ENCODE peak calls at places on chromosomes 7 and 10, in ten cellular contexts. One of them, this sample, is unnamed.

GRCh38 chr10:124693396-124693795 is 50.8 kb downstream of the FAM53B start:
- DNase-seq in foreskin fibroblast: no peak
- DNase-seq in endothelial cell: no peak
- DNase-seq in GM20000: no peak
- DNase-seq in GM23338: no peak
- DNase-seq in nephron progenitor cell: peak
- DNase-seq in B cell: no peak
- DNase-seq in AG10803: no peak
- DNase-seq in glutamatergic neuron: no peak
- DNase-seq in cardiac fibroblast: no peak
- DNase-seq in this sample: no peak

GRCh38 chr7:7868245-7868899 is 100.2 kb upstream of the GLCCI1 start:
- DNase-seq in GM23338: no peak
- DNase-seq in cardiac fibroblast: no peak
- DNase-seq in GM20000: no peak
- DNase-seq in endothelial cell: no peak
- DNase-seq in AG10803: no peak
- DNase-seq in glutamatergic neuron: no peak
- DNase-seq in nephron progenitor cell: no peak
- DNase-seq in B cell: no peak
- DNase-seq in foreskin fibroblast: no peak
- DNase-seq in this sample: no peak

GRCh38 chr10:35448687-35449662 is 112.7 kb downstream of the CCNY start:
- DNase-seq in nephron progenitor cell: no peak
- DNase-seq in GM23338: no peak
- DNase-seq in cardiac fibroblast: peak
- DNase-seq in AG10803: no peak
- DNase-seq in B cell: no peak
- DNase-seq in glutamatergic neuron: no peak
- DNase-seq in GM20000: no peak
- DNase-seq in foreskin fibroblast: no peak
- DNase-seq in endothelial cell: no peak
- DNase-seq in this sample: no peak

GRCh38 chr7:113606325-113606724 is 312.5 kb downstream of the PPP1R3A start:
- DNase-seq in B cell: no peak
- DNase-seq in foreskin fibroblast: no peak
- DNase-seq in nephron progenitor cell: no peak
- DNase-seq in GM20000: no peak
- DNase-seq in glutamatergic neuron: no peak
- DNase-seq in endothelial cell: no peak
- DNase-seq in GM23338: no peak
- DNase-seq in cardiac fibroblast: peak
- DNase-seq in AG10803: no peak
- DNase-seq in this sample: no peak

GRCh38 chr10:88095291-88095721 is 231.9 kb downstream of the PTEN start:
- DNase-seq in foreskin fibroblast: peak
- DNase-seq in GM23338: no peak
- DNase-seq in glutamatergic neuron: no peak
- DNase-seq in endothelial cell: no peak
- DNase-seq in AG10803: peak
- DNase-seq in cardiac fibroblast: peak
- DNase-seq in GM20000: no peak
- DNase-seq in nephron progenitor cell: no peak
- DNase-seq in B cell: no peak
- DNase-seq in this sample: no peak

GRCh38 chr10:126060232-126060935 is 164.0 kb downstream of the FANK1 start:
- DNase-seq in cardiac fibroblast: peak
- DNase-seq in nephron progenitor cell: peak
- DNase-seq in glutamatergic neuron: no peak
- DNase-seq in B cell: no peak
- DNase-seq in endothelial cell: no peak
- DNase-seq in GM23338: no peak
- DNase-seq in AG10803: peak
- DNase-seq in GM20000: no peak
- DNase-seq in foreskin fibroblast: peak
- DNase-seq in this sample: no peak

GRCh38 chr7:86914468-86915054 is 144.9 kb downstream of the ELAPOR2 start:
- DNase-seq in endothelial cell: no peak
- DNase-seq in GM23338: peak
- DNase-seq in B cell: no peak
- DNase-seq in GM20000: no peak
- DNase-seq in cardiac fibroblast: peak
- DNase-seq in glutamatergic neuron: no peak
- DNase-seq in AG10803: peak
- DNase-seq in nephron progenitor cell: no peak
- DNase-seq in foreskin fibroblast: no peak
- DNase-seq in this sample: no peak

GRCh38 chr10:62652114-62652513 is 152.4 kb upstream of the ADO start:
- DNase-seq in endothelial cell: no peak
- DNase-seq in B cell: no peak
- DNase-seq in foreskin fibroblast: peak
- DNase-seq in GM20000: no peak
- DNase-seq in cardiac fibroblast: no peak
- DNase-seq in AG10803: peak
- DNase-seq in GM23338: no peak
- DNase-seq in glutamatergic neuron: no peak
- DNase-seq in nephron progenitor cell: no peak
- DNase-seq in this sample: peak

GRCh38 chr10:58807631-58808024 is 295.0 kb downstream of the BICC1 start:
- DNase-seq in endothelial cell: no peak
- DNase-seq in AG10803: peak
- DNase-seq in GM23338: no peak
- DNase-seq in nephron progenitor cell: no peak
- DNase-seq in glutamatergic neuron: no peak
- DNase-seq in foreskin fibroblast: peak
- DNase-seq in B cell: no peak
- DNase-seq in cardiac fibroblast: peak
- DNase-seq in GM20000: no peak
- DNase-seq in this sample: no peak

GRCh38 chr7:78912781-78913180 is 540.7 kb downstream of the MAGI2 start:
- DNase-seq in B cell: no peak
- DNase-seq in AG10803: peak
- DNase-seq in glutamatergic neuron: no peak
- DNase-seq in endothelial cell: no peak
- DNase-seq in nephron progenitor cell: no peak
- DNase-seq in GM23338: no peak
- DNase-seq in foreskin fibroblast: peak
- DNase-seq in GM20000: no peak
- DNase-seq in cardiac fibroblast: no peak
- DNase-seq in this sample: no peak

GRCh38 chr10:124287071-124287685 is 131.5 kb downstream of the OAT start:
- DNase-seq in AG10803: no peak
- DNase-seq in foreskin fibroblast: no peak
- DNase-seq in GM20000: no peak
- DNase-seq in nephron progenitor cell: no peak
- DNase-seq in B cell: no peak
- DNase-seq in cardiac fibroblast: no peak
- DNase-seq in GM23338: no peak
- DNase-seq in glutamatergic neuron: no peak
- DNase-seq in endothelial cell: no peak
- DNase-seq in this sample: no peak

GRCh38 chr7:134890246-134891240 is 95.8 kb upstream of the AGBL3 start:
- DNase-seq in foreskin fibroblast: no peak
- DNase-seq in GM20000: no peak
- DNase-seq in AG10803: peak
- DNase-seq in GM23338: no peak
- DNase-seq in nephron progenitor cell: no peak
- DNase-seq in glutamatergic neuron: peak
- DNase-seq in B cell: no peak
- DNase-seq in cardiac fibroblast: peak
- DNase-seq in endothelial cell: peak
- DNase-seq in this sample: no peak

GRCh38 chr7:87354749-87355148 is 9.3 kb downstream of the CROT start:
- DNase-seq in GM20000: no peak
- DNase-seq in foreskin fibroblast: no peak
- DNase-seq in AG10803: no peak
- DNase-seq in endothelial cell: no peak
- DNase-seq in B cell: no peak
- DNase-seq in cardiac fibroblast: no peak
- DNase-seq in GM23338: peak
- DNase-seq in glutamatergic neuron: no peak
- DNase-seq in nephron progenitor cell: no peak
- DNase-seq in this sample: no peak

GRCh38 chr7:55467047-55467593 is 102.0 kb downstream of the LANCL2 start:
- DNase-seq in AG10803: no peak
- DNase-seq in glutamatergic neuron: no peak
- DNase-seq in B cell: no peak
- DNase-seq in GM23338: no peak
- DNase-seq in endothelial cell: no peak
- DNase-seq in nephron progenitor cell: no peak
- DNase-seq in cardiac fibroblast: no peak
- DNase-seq in GM20000: no peak
- DNase-seq in foreskin fibroblast: no peak
- DNase-seq in this sample: no peak
- TF ChIP-seq CTCF in AG10803: no peak
- TF ChIP-seq CTCF in glutamatergic neuron: no peak
- TF ChIP-seq CTCF in B cell: no peak
- TF ChIP-seq CTCF in GM23338: no peak
- TF ChIP-seq CTCF in endothelial cell: no peak
- TF ChIP-seq CTCF in nephron progenitor cell: no peak
- TF ChIP-seq CTCF in cardiac fibroblast: no peak
- TF ChIP-seq CTCF in GM20000: no peak
- TF ChIP-seq CTCF in foreskin fibroblast: no peak
- TF ChIP-seq CTCF in this sample: no peak

DNA sequence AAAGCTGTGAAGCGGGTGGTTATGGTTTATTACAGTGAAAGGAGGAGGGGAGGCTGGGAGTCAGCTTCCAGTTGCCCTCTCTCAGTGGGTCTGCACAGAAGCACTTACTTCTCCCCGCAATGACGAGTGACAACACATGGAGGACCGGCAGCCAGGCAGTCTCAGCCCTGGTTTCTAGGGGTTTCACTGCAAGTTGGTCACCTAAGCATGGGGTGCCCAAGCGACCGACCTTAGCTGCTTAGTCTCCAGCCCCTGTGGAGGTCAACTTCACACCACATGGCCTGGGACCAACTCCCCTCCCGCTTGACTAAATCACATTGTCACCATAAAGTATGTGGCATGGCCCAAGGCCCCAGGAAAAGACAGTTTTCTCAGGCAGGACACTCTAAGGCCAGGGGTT is 99.9 kb upstream of the ZNF32 start:
- DNase-seq in cardiac fibroblast: no peak
- DNase-seq in GM23338: no peak
- DNase-seq in GM20000: no peak
- DNase-seq in nephron progenitor cell: no peak
- DNase-seq in glutamatergic neuron: no peak
- DNase-seq in endothelial cell: no peak
- DNase-seq in B cell: no peak
- DNase-seq in AG10803: no peak
- DNase-seq in foreskin fibroblast: no peak
- DNase-seq in this sample: no peak
- TF ChIP-seq CTCF in cardiac fibroblast: no peak
- TF ChIP-seq CTCF in GM23338: no peak
- TF ChIP-seq CTCF in GM20000: no peak
- TF ChIP-seq CTCF in nephron progenitor cell: no peak
- TF ChIP-seq CTCF in glutamatergic neuron: no peak
- TF ChIP-seq CTCF in endothelial cell: no peak
- TF ChIP-seq CTCF in B cell: no peak
- TF ChIP-seq CTCF in AG10803: no peak
- TF ChIP-seq CTCF in foreskin fibroblast: no peak
- TF ChIP-seq CTCF in this sample: no peak

DNA sequence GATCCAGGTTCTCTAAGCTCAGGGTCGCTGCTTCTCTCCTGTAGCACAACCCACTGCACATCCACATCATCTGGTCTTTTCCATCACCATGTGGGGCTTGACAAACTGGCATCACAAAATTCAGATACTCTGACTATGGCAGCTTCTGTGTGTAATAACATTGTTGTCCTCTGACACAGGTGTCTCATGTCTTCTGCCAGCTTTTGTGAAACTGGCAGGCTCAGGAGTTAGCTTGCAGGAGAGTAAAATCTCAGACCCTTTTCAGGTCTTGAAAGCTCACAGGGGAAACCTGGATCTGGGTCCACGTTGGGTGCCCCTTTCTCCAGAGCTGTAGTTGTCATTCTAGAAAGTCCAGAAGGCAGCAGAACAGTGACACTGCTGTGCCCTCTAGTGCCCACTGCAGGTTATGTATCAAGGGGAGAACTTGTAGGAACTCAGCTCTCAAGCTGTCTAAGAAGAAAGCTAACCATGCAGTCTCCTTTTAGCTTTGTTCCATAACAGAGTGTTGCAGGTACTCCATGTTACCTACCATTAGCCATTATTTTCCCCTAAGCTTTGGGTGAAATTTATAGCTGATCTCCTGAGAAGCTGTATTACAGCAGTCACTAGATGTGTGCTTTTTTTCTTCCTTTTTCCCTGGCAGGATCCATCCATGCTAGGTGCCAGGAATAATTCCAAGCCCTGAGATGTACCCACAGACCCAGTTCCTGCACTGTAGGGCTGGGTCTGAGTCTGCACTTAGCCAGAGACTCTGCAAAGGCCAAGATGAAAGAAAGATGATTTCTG is 102.7 kb downstream of the ZNF248 start:
- DNase-seq in nephron progenitor cell: no peak
- DNase-seq in GM20000: peak
- DNase-seq in GM23338: no peak
- DNase-seq in foreskin fibroblast: no peak
- DNase-seq in glutamatergic neuron: peak
- DNase-seq in AG10803: peak
- DNase-seq in B cell: no peak
- DNase-seq in cardiac fibroblast: no peak
- DNase-seq in endothelial cell: no peak
- DNase-seq in this sample: peak
- TF ChIP-seq CTCF in nephron progenitor cell: no peak
- TF ChIP-seq CTCF in GM20000: peak
- TF ChIP-seq CTCF in GM23338: no peak
- TF ChIP-seq CTCF in foreskin fibroblast: no peak
- TF ChIP-seq CTCF in glutamatergic neuron: peak
- TF ChIP-seq CTCF in AG10803: peak
- TF ChIP-seq CTCF in B cell: peak
- TF ChIP-seq CTCF in cardiac fibroblast: peak
- TF ChIP-seq CTCF in endothelial cell: no peak
- TF ChIP-seq CTCF in this sample: no peak

DNA sequence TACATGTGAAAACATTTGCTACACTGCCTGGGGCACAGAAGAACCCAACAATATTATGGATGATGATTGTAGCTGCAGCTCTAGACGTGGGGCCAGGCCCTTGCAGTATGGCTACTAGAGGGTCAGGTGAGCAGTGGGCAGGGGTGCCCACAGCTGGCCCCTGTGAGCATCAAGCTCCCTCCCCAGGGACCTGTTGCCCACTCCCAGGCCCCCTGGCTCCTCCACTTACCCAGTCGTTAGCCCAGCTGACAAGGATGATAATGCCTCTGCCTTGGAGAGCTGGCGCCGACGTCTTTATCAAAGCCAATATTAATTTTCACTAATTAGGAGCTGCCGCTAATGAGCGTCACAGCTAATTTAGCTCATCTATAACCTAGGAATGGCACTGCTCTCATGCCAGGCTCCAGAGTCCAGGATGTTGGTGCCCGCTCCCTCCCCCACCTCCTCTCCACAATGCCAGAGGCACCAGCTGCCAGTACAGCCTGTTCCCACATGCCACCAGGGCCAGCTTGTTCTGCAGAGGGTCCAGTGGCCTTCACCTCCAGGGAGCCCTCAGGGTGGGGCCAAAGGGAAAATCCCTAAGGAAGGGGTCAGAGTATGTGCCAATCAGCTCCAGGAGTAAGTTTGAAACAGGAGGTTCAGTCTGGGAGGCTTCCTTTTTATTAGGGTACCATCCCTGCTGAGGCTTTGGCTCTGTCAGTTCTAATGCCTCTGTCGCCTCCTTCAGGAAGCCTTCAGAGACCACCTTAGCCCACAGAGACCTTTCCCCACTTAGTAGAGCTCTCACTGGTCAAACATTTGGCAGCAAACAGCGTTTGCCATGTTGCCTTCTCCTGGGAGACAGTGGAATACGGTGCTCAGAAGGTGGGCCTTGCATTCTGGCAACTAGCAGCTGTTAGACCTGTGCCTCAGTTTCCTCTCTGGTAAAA is 77.2 kb downstream of the CDH23 start:
- DNase-seq in AG10803: no peak
- DNase-seq in glutamatergic neuron: no peak
- DNase-seq in B cell: no peak
- DNase-seq in foreskin fibroblast: no peak
- DNase-seq in GM23338: peak
- DNase-seq in endothelial cell: no peak
- DNase-seq in GM20000: no peak
- DNase-seq in nephron progenitor cell: no peak
- DNase-seq in cardiac fibroblast: no peak
- DNase-seq in this sample: no peak
- TF ChIP-seq CTCF in AG10803: no peak
- TF ChIP-seq CTCF in glutamatergic neuron: no peak
- TF ChIP-seq CTCF in B cell: no peak
- TF ChIP-seq CTCF in foreskin fibroblast: no peak
- TF ChIP-seq CTCF in GM23338: peak
- TF ChIP-seq CTCF in endothelial cell: no peak
- TF ChIP-seq CTCF in GM20000: no peak
- TF ChIP-seq CTCF in nephron progenitor cell: no peak
- TF ChIP-seq CTCF in cardiac fibroblast: no peak
- TF ChIP-seq CTCF in this sample: no peak

This sample was measured in activated CD8-positive, alpha-beta T cell treated with anti-CD3 and anti-CD28 coated beads for 36 hours.